ENCODE peak calls at places on chromosomes 3 and 15, in eight cellular contexts. A is stimulated activated CD8-positive, alpha-beta memory T cell treated with anti-CD3 and anti-CD28 coated beads, Interleukin-4, amount 100 ng/mL, for 1 hour; W is stimulated activated naive CD8-positive, alpha-beta T cell treated with anti-CD3 and anti-CD28 coated beads, Interleukin-15, amount 100 ng/mL, for 72 hours; I is prostate gland; O is HFFc6; R is stimulated activated CD4-positive, alpha-beta T cell treated with anti-CD3 and anti-CD28 coated beads, Interleukin-4, amount 100 ng/mL, for 1 hour; U is SJSA1; J is CD8-positive, alpha-beta memory T cell. L is an unnamed sample.

GRCh38 chr3:62939707-62940106 is 64.5 kb upstream of the CADPS start:
- DNase-seq in A (no peak), W (no peak), I (no peak), O (no peak), R (no peak), U (no peak), J (no peak), L (no peak)

GRCh38 chr15:75731248-75732100 is 18.8 kb upstream of the CSPG4 start:
- DNase-seq in A (no peak), W (no peak), I (no peak), O (no peak), R (no peak), U (no peak), J (peak), L (peak)

GRCh38 chr3:196599734-196600128 is 31.3 kb downstream of the FBXO45 start:
- DNase-seq in A (no peak), W (no peak), I (no peak), O (no peak), R (no peak), U (no peak), J (no peak), L (no peak)

GRCh38 chr3:28139967-28140634 is 101.3 kb upstream of the CMC1 start:
- DNase-seq in A (no peak), W (no peak), I (no peak), O (no peak), R (no peak), U (no peak), J (no peak), L (no peak)

GRCh38 chr3:17151598-17152373 is 267.0 kb downstream of the PLCL2 start:
- DNase-seq in A (peak), W (peak), I (no peak), O (no peak), R (peak), U (no peak), J (peak), L (no peak)

GRCh38 chr3:98780343-98780742 is 17.2 kb downstream of the ST3GAL6 start:
- DNase-seq in A (no peak), W (no peak), I (no peak), O (no peak), R (no peak), U (no peak), J (no peak), L (no peak)

GRCh38 chr3:62686486-62686885 is 188.7 kb downstream of the CADPS start:
- DNase-seq in A (no peak), W (no peak), I (no peak), O (no peak), R (no peak), U (no peak), J (no peak), L (no peak)

GRCh38 chr15:50685191-50685975 is 1.2 kb downstream of the TRPM7 start:
- DNase-seq in A (no peak), W (no peak), I (no peak), O (no peak), R (no peak), U (no peak), J (no peak), L (no peak)

GRCh38 chr3:78858165-78858564 is 909.6 kb downstream of the ROBO1 start:
- DNase-seq in A (no peak), W (no peak), I (no peak), O (no peak), R (no peak), U (no peak), J (no peak), L (no peak)

GRCh38 chr15:60745469-60745971 is 266.6 kb upstream of the ICE2 start:
- DNase-seq in A (no peak), W (no peak), I (no peak), O (no peak), R (no peak), U (no peak), J (no peak), L (no peak)

GRCh38 chr3:193997228-193998192 is 138.4 kb upstream of the HES1 start:
- DNase-seq in A (no peak), W (no peak), I (peak), O (no peak), R (no peak), U (no peak), J (no peak), L (no peak)

GRCh38 chr15:42155546-42156265 is 730 bp downstream of the PLA2G4F start:
- DNase-seq in A (no peak), W (no peak), I (peak), O (no peak), R (no peak), U (no peak), J (no peak), L (no peak)

GRCh38 chr3:114409291-114409690 is 115.5 kb downstream of the TIGIT start:
- DNase-seq in A (no peak), W (no peak), I (no peak), O (no peak), R (no peak), U (no peak), J (no peak), L (no peak)

GRCh38 chr15:98745650-98746374 is 97.5 kb downstream of the IGF1R start:
- DNase-seq in A (no peak), W (no peak), I (no peak), O (peak), R (no peak), U (no peak), J (no peak), L (peak)

GRCh38 chr3:174775603-174776002 is 83.5 kb upstream of the NAALADL2 start:
- DNase-seq in A (no peak), W (no peak), I (no peak), O (no peak), R (no peak), U (no peak), J (no peak), L (peak)

GRCh38 chr15:65087873-65088642 is 11.5 kb downstream of the KBTBD13 start:
- DNase-seq in A (no peak), W (no peak), I (peak), O (no peak), R (no peak), U (peak), J (no peak), L (no peak)

GRCh38 chr3:31743690-31744089 is 211.0 kb downstream of the STT3B start:
- DNase-seq in A (no peak), W (no peak), I (no peak), O (no peak), R (no peak), U (no peak), J (no peak), L (no peak)

GRCh38 chr3:126058666-126059065 is 25.3 kb downstream of the SLC41A3 start:
- DNase-seq in A (no peak), W (no peak), I (no peak), O (no peak), R (no peak), U (no peak), J (no peak), L (no peak)

GRCh38 chr3:185789134-185789533 is 35.7 kb downstream of the IGF2BP2 start:
- DNase-seq in A (no peak), W (no peak), I (no peak), O (no peak), R (no peak), U (no peak), J (no peak), L (no peak)

GRCh38 chr3:57252404-57252803 is 24.9 kb downstream of the APPL1 start:
- DNase-seq in A (no peak), W (no peak), I (no peak), O (no peak), R (no peak), U (no peak), J (no peak), L (no peak)

GRCh38 chr3:23856286-23856685 is 50.5 kb downstream of the UBE2E1 start:
- DNase-seq in A (no peak), W (no peak), I (no peak), O (no peak), R (no peak), U (no peak), J (no peak), L (no peak)

GRCh38 chr15:76501726-76502125 is 165.2 kb downstream of the ISL2 start:
- DNase-seq in A (no peak), W (no peak), I (no peak), O (peak), R (no peak), U (no peak), J (no peak), L (no peak)

GRCh38 chr15:70473623-70474366 is 289.6 kb downstream of the UACA start:
- DNase-seq in A (no peak), W (no peak), I (no peak), O (no peak), R (no peak), U (no peak), J (peak), L (no peak)

GRCh38 chr3:81300324-81300927 is 461.0 kb downstream of the GBE1 start:
- DNase-seq in A (no peak), W (no peak), I (no peak), O (no peak), R (no peak), U (no peak), J (no peak), L (no peak)

GRCh38 chr15:78623786-78624497 is 3.1 kb upstream of the CHRNA3 start:
- DNase-seq in A (no peak), W (no peak), I (no peak), O (no peak), R (no peak), U (no peak), J (no peak), L (no peak)

GRCh38 chr15:90294159-90294558 is 28.7 kb downstream of the NGRN start:
- DNase-seq in A (no peak), W (no peak), I (no peak), O (no peak), R (no peak), U (no peak), J (no peak), L (no peak)

GRCh38 chr3:24185738-24186384 is 240.8 kb downstream of the NR1D2 start:
- DNase-seq in A (no peak), W (peak), I (peak), O (peak), R (peak), U (peak), J (no peak), L (peak)

GRCh38 chr3:108664266-108664665 is 74.7 kb downstream of the DZIP3 start:
- DNase-seq in A (no peak), W (no peak), I (no peak), O (no peak), R (no peak), U (no peak), J (no peak), L (no peak)

GRCh38 chr15:81302605-81303204 is 21.2 kb downstream of the STARD5 start:
- DNase-seq in A (no peak), W (no peak), I (no peak), O (no peak), R (no peak), U (no peak), J (no peak), L (no peak)